ENCODE peak calls at places on chromosomes 13 and 19, in six cellular contexts. B is fibroblast of villous mesenchyme; U is HCT116; Q is CD8-positive, alpha-beta memory T cell; X is cardiac fibroblast; G is lower leg skin. C is an unnamed sample.
A peak's percentile ranks its signal among the peaks of the same experiment; 100 is the strongest.

GRCh38 chr13:45149964-45150363 is 29.7 kb downstream of the GTF2F2 start:
- DNase-seq in G (no peak), B (peak; percentile 77), U (no peak), Q (no peak), X (no peak), C (no peak)

GRCh38 chr19:46614114-46614701 is 10.7 kb downstream of the PTGIR start:
- DNase-seq in G (peak; percentile 73), B (peak; percentile 82), X (peak; percentile 87), U (peak; percentile 63), Q (peak; percentile 68), C (no peak)

GRCh38 chr13:77737583-77738200 is 40.2 kb downstream of the SLAIN1 start:
- DNase-seq in B (no peak), U (no peak), Q (no peak), X (no peak), G (no peak), C (no peak)

GRCh38 chr13:76812206-76812882 is 73.9 kb downstream of the KCTD12 start:
- DNase-seq in Q (no peak), B (peak; percentile 23), G (peak; percentile 78), X (peak; percentile 65), U (no peak), C (no peak)

GRCh38 chr13:37338721-37339120 is 233.3 kb upstream of the CSNK1A1L start:
- DNase-seq in G (no peak), U (no peak), X (no peak), B (no peak), Q (no peak), C (no peak)

GRCh38 chr19:40723661-40724254 is 6.8 kb downstream of the ITPKC start:
- DNase-seq in G (no peak), Q (no peak), U (no peak), X (no peak), B (no peak), C (no peak)

GRCh38 chr13:24215007-24215633 is 54.6 kb downstream of the SPATA13 start:
- DNase-seq in U (no peak), Q (no peak), X (no peak), G (no peak), B (no peak), C (no peak)

GRCh38 chr19:55228403-55229031 is at the start of gene TMEM86B:
- DNase-seq in U (no peak), G (no peak), X (no peak), Q (no peak), B (no peak), C (no peak)

GRCh38 chr13:114109646-114110045 is 22.8 kb downstream of the RASA3 start:
- DNase-seq in G (peak; percentile 19), U (no peak), B (peak; percentile 55), X (no peak), Q (no peak), C (no peak)

GRCh38 chr13:91894311-91894710 is 495.9 kb downstream of the GPC5 start:
- DNase-seq in U (no peak), B (no peak), G (no peak), X (peak; percentile 6), Q (no peak), C (no peak)

GRCh38 chr13:58687130-58687529 is 1055.6 kb downstream of the PCDH17 start:
- DNase-seq in U (no peak), B (no peak), X (no peak), G (no peak), Q (no peak), C (no peak)

DNA sequence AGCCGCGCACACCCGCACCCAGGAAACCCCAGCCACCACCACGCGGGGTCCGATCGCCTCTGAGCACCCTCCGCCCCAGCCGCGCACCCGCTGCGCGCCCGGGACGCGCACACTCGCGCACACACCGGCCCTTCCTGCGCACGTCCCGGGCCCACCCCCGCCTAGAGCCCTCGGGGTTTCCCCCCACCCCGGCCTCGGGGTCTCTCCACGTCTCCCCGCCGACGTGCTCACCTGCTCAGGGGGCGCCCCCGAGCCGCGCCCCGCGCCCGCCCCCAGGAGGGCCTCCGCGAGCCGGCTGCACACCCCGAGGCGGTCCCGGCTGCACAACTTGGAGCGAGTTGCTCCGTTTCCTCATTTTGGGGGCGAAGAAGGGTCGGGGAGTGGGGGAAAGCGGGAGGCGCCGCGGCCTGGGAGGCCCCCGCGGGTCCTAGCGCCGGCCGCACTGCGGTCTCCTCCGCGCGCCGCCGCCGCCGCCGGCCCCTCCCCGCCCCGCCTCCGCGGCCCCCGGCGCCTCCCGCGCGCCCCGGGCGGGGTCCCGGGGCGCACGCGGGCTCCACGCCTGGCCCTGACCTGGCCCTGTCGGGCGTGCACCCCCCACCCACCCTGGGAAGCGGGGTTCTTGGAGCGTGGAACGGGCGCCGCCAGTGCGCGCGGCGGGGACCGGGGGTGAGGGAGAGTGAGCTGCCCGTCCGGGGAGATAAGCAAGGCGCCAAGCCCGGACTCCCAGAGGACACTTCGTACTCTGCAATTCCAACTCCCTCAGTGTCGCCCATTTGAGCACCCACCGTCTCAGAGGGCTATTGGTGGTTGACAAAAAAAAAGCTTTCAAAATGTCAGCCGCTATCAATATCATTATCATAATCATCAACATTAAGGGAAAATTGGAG is at the start of gene MATK:
- DNase-seq in X (no peak), Q (peak; percentile 20), G (no peak), U (no peak), B (no peak), C (no peak)
- H3K4me3 ChIP-seq in X (no peak within 1 kb of the TSS), Q (peak within 1 kb of the TSS; percentile 58), G (peak within 1 kb of the TSS; percentile 24), U (no peak within 1 kb of the TSS), B (no peak within 1 kb of the TSS), C (peak within 1 kb of the TSS; percentile 45)

DNA sequence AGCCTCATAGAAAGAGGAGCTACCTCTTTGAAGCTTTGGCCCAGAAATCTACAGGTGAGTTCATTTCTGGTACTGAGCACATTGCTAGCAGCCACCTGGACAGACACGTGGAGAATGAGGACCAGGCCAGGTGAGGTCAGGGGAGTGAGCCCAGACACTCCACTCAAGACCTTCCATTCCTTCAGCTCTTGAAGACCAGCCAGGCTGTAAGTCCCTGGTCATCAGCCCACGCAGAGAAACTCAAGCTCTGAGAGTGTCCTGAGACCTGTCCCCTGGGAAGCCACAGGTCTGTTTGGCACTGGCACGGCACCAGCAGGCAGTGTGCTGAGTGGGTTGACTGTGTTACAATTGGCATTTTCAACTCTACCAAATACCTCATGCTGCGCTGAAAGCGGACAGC is 27.4 kb downstream of the C13orf42 start:
- DNase-seq in U (no peak), Q (no peak), G (no peak), X (no peak), B (no peak), C (no peak)
- H3K4me3 ChIP-seq in U (no peak overlapping the region), Q (no peak overlapping the region), G (no peak overlapping the region), X (no peak overlapping the region), B (no peak overlapping the region), C (no peak overlapping the region)

DNA sequence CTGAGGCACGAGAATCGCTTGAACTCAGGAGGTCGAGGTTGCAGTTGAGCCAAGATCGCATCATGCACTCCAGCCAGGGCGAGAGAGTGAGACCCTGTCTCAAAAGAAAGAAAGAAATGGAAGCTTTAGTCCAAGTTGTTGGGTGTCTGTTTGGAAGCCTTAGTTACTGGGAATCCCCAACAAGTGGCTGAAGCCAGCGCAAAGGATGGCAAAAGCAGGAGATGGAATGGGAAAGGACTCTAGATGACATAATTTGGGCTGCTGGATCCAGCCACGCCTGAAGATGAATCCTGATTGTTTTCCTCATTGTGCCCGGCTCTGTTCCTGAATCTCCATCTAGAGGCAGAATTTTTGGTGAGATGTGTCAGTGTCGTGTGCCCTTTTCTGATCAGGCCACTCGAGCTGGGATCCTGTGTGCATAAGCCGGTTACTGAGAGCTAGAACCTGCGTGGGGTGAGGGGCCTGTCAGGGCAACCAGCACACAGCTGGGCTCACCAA is 18.1 kb downstream of the CEBPA start:
- DNase-seq in U (no peak), Q (no peak), G (no peak), X (no peak), B (no peak), C (no peak)
- H3K4me3 ChIP-seq in U (no peak overlapping the region), Q (no peak overlapping the region), G (no peak overlapping the region), X (no peak overlapping the region), B (no peak overlapping the region), C (no peak overlapping the region)

DNA sequence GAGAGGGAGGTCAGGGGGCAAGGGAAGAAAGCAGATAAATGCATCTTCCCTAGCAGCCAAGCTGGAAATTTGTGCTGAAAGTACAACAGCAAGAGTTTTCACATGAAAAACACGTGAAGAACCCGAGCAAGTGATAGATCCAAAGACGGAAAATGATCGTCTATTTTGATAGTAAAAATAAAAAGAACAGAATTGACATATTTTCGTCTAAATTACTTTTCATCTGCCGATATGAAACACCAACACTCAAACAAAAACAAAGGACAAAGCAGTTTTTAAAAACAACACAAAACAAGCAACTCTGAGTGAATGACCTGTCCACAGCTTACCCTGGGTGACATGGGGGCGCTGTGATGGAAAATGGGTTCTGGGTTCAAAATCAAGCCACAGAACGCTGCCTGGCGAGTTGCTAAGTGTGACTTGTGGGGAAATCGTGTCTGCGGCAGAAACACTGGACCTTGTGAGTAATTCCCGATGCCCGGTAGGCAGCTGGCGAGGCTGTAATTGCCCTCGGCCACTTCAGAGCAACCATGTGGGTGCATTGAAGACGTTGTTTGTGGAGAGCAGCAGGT is 7.3 kb downstream of the SOX1 start:
- DNase-seq in B (no peak), G (no peak), X (no peak), U (no peak), Q (no peak), C (no peak)
- H3K4me3 ChIP-seq in B (no peak overlapping the region), G (no peak overlapping the region), X (no peak overlapping the region), U (no peak overlapping the region), Q (no peak overlapping the region), C (no peak overlapping the region)

GRCh38 chr13:94327318-94327717 is 152.2 kb downstream of the DCT start:
- DNase-seq in G (no peak), Q (no peak), B (no peak), X (no peak), U (no peak), C (no peak)
- H3K4me3 ChIP-seq in G (no peak overlapping the region), Q (peak overlapping the region; percentile 18), B (no peak overlapping the region), X (no peak overlapping the region), U (no peak overlapping the region), C (no peak overlapping the region)

GRCh38 chr13:46385946-46386345 is 1.1 kb downstream of the RUBCNL start:
- DNase-seq in X (no peak), G (no peak), U (no peak), Q (no peak), B (no peak), C (no peak)
- H3K4me3 ChIP-seq in X (no peak overlapping the region), G (no peak overlapping the region), U (no peak overlapping the region), Q (no peak overlapping the region), B (no peak overlapping the region), C (peak overlapping the region; percentile 72)

DNA sequence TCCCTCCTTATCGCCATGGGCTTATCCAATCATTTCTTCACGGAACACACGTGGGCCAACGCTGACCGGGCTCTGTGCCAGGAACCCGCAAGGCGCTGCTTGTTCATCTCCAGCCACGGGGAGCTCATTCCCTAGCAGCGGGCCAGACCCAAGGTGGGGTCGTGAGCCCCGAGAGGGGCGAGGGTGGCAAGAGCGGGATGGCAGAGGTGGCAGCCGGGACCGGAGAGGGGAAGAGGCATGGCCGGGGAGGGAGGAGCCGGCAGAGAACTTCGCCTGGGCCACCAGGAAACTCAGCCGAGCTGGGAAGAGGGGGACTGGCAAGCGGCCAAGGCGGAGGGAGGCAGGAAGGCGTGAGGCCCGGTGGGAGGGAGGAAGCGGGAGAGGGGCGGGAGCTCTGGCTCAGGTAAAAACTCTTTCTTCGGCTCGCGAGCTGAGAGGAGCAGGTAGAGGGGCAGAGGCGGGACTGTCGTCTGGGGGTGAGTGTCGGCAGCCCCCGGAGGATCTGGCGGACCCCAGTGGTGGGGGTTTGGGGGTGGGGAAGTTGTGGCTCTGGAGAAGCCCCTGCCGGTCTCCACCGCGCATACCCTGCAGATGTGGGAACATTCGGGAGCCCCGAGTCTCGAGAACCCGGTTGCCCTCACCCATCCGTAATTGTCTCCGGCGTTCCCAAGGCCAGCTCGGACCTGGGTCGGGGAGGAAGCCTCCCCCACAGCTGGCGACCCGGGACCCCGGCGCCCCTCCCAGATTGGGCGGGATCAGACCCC is at the start of gene B3GNT3:
- DNase-seq in B (no peak), Q (no peak), X (peak; percentile 31), G (no peak), U (peak; percentile 83), C (no peak)
- H3K4me3 ChIP-seq in B (no peak within 1 kb of the TSS), Q (peak within 1 kb of the TSS; percentile 11), X (peak within 1 kb of the TSS; percentile 8), G (no peak within 1 kb of the TSS), U (peak within 1 kb of the TSS; percentile 90), C (peak within 1 kb of the TSS; percentile 51)